ENCODE peak calls at places on chromosomes 16 and 17, in four cellular contexts. One of them, this sample, is unnamed.

GRCh38 chr17:56985371-56986162 is 7.6 kb downstream of the SCPEP1 start:
- DNase-seq in PC-3: no peak
- DNase-seq in neural progenitor cell: no peak
- DNase-seq in GM23338: no peak
- DNase-seq in this sample: no peak

GRCh38 chr17:62801553-62801952 is 6.6 kb downstream of the MARCHF10 start:
- DNase-seq in neural progenitor cell: no peak
- DNase-seq in GM23338: no peak
- DNase-seq in PC-3: no peak
- DNase-seq in this sample: no peak

GRCh38 chr17:75856062-75856681 is 1.0 kb upstream of the WBP2 start:
- DNase-seq in PC-3: peak
- DNase-seq in GM23338: no peak
- DNase-seq in neural progenitor cell: no peak
- DNase-seq in this sample: peak

GRCh38 chr17:72580321-72581127 is 459.7 kb downstream of the SOX9 start:
- DNase-seq in neural progenitor cell: no peak
- DNase-seq in GM23338: no peak
- DNase-seq in PC-3: peak
- DNase-seq in this sample: no peak

GRCh38 chr16:5024632-5025031 is 9.1 kb downstream of the NAGPA start:
- DNase-seq in PC-3: peak
- DNase-seq in GM23338: peak
- DNase-seq in neural progenitor cell: peak
- DNase-seq in this sample: peak

GRCh38 chr16:48206594-48207242 is 37.4 kb upstream of the LONP2 start:
- DNase-seq in neural progenitor cell: no peak
- DNase-seq in PC-3: peak
- DNase-seq in GM23338: no peak
- DNase-seq in this sample: no peak

GRCh38 chr16:77680496-77680895 is 41.8 kb upstream of the NUDT7 start:
- DNase-seq in PC-3: no peak
- DNase-seq in GM23338: no peak
- DNase-seq in neural progenitor cell: no peak
- DNase-seq in this sample: no peak

GRCh38 chr16:67942200-67942509 is 1.8 kb downstream of the LCAT start:
- DNase-seq in GM23338: peak
- DNase-seq in neural progenitor cell: peak
- DNase-seq in PC-3: peak
- DNase-seq in this sample: peak

GRCh38 chr17:31002047-31002446 is 31.2 kb downstream of the RNF135 start:
- DNase-seq in neural progenitor cell: no peak
- DNase-seq in PC-3: no peak
- DNase-seq in GM23338: no peak
- DNase-seq in this sample: no peak

GRCh38 chr16:351804-352520 is 561 bp downstream of the AXIN1 start:
- DNase-seq in neural progenitor cell: peak
- DNase-seq in PC-3: no peak
- DNase-seq in GM23338: peak
- DNase-seq in this sample: no peak

GRCh38 chr17:79761894-79762570 is 15.9 kb upstream of the CBX2 start:
- DNase-seq in PC-3: no peak
- DNase-seq in neural progenitor cell: no peak
- DNase-seq in GM23338: no peak
- DNase-seq in this sample: no peak

GRCh38 chr16:50298591-50299507 is 32.5 kb downstream of the ADCY7 start:
- DNase-seq in GM23338: no peak
- DNase-seq in PC-3: no peak
- DNase-seq in neural progenitor cell: no peak
- DNase-seq in this sample: no peak

GRCh38 chr16:67212766-67213165 is 13.8 kb downstream of the ELMO3 start:
- DNase-seq in GM23338: no peak
- DNase-seq in PC-3: peak
- DNase-seq in neural progenitor cell: no peak
- DNase-seq in this sample: no peak

GRCh38 chr17:29615048-29615385 is 7.7 kb downstream of the CORO6 start:
- DNase-seq in PC-3: no peak
- DNase-seq in neural progenitor cell: peak
- DNase-seq in GM23338: peak
- DNase-seq in this sample: no peak

GRCh38 chr17:68621065-68621464 is 19.9 kb upstream of the FAM20A start:
- DNase-seq in GM23338: no peak
- DNase-seq in neural progenitor cell: no peak
- DNase-seq in PC-3: peak
- DNase-seq in this sample: no peak

GRCh38 chr17:34068506-34069035 is 186.5 kb upstream of the CCL2 start:
- DNase-seq in neural progenitor cell: no peak
- DNase-seq in GM23338: no peak
- DNase-seq in PC-3: no peak
- DNase-seq in this sample: no peak

GRCh38 chr17:2924211-2924610 is 128.0 kb downstream of the RAP1GAP2 start:
- DNase-seq in neural progenitor cell: peak
- DNase-seq in GM23338: peak
- DNase-seq in PC-3: no peak
- DNase-seq in this sample: no peak

GRCh38 chr17:10875411-10875810 is 37.5 kb upstream of the PIRT start:
- DNase-seq in neural progenitor cell: peak
- DNase-seq in PC-3: peak
- DNase-seq in GM23338: peak
- DNase-seq in this sample: peak

GRCh38 chr16:27430923-27431484 is 29.0 kb downstream of the IL21R start:
- DNase-seq in neural progenitor cell: no peak
- DNase-seq in GM23338: no peak
- DNase-seq in PC-3: no peak
- DNase-seq in this sample: peak

GRCh38 chr17:78241277-78242023 is 10.0 kb downstream of the TMEM235 start:
- DNase-seq in PC-3: peak
- DNase-seq in GM23338: peak
- DNase-seq in neural progenitor cell: no peak
- DNase-seq in this sample: peak

GRCh38 chr17:82458885-82459424 is 414 bp downstream of the NARF start:
- DNase-seq in neural progenitor cell: peak
- DNase-seq in PC-3: peak
- DNase-seq in GM23338: peak
- DNase-seq in this sample: peak

GRCh38 chr16:62135903-62136302 is 99.7 kb upstream of the CDH8 start:
- DNase-seq in PC-3: no peak
- DNase-seq in neural progenitor cell: no peak
- DNase-seq in GM23338: no peak
- DNase-seq in this sample: no peak

GRCh38 chr17:12600349-12600748 is 65.3 kb upstream of the MYOCD start:
- DNase-seq in GM23338: no peak
- DNase-seq in neural progenitor cell: no peak
- DNase-seq in PC-3: no peak
- DNase-seq in this sample: no peak

GRCh38 chr17:37884516-37884915 is 39.7 kb upstream of the TBC1D3K start:
- DNase-seq in PC-3: no peak
- DNase-seq in GM23338: peak
- DNase-seq in neural progenitor cell: no peak
- DNase-seq in this sample: no peak

GRCh38 chr17:77526728-77527355 is 386.1 kb downstream of the SEC14L1 start:
- DNase-seq in GM23338: no peak
- DNase-seq in PC-3: no peak
- DNase-seq in neural progenitor cell: no peak
- DNase-seq in this sample: no peak

GRCh38 chr17:8366231-8366630 is 10.3 kb downstream of the KRABD2 start:
- DNase-seq in PC-3: peak
- DNase-seq in neural progenitor cell: no peak
- DNase-seq in GM23338: no peak
- DNase-seq in this sample: no peak

GRCh38 chr16:282944-283744 is at the start of gene PDIA2:
- DNase-seq in PC-3: no peak
- DNase-seq in GM23338: no peak
- DNase-seq in neural progenitor cell: no peak
- DNase-seq in this sample: no peak

GRCh38 chr16:2784536-2785100 is 2.7 kb downstream of the PRSS33 start:
- DNase-seq in neural progenitor cell: no peak
- DNase-seq in GM23338: no peak
- DNase-seq in PC-3: no peak
- DNase-seq in this sample: no peak

GRCh38 chr17:73348824-73349095 is 37.0 kb upstream of the CDC42EP4 start:
- DNase-seq in PC-3: no peak
- DNase-seq in GM23338: no peak
- DNase-seq in neural progenitor cell: no peak
- DNase-seq in this sample: no peak

GRCh38 chr17:74325743-74326379 is at the start of gene KIF19:
- DNase-seq in PC-3: no peak
- DNase-seq in neural progenitor cell: peak
- DNase-seq in GM23338: peak
- DNase-seq in this sample: no peak

GRCh38 chr16:75593825-75594820 is 27.9 kb downstream of the GABARAPL2 start:
- DNase-seq in GM23338: peak
- DNase-seq in neural progenitor cell: no peak
- DNase-seq in PC-3: peak
- DNase-seq in this sample: peak

GRCh38 chr16:50741225-50741807 is 570 bp upstream of the CYLD start:
- DNase-seq in PC-3: no peak
- DNase-seq in GM23338: peak
- DNase-seq in neural progenitor cell: peak
- DNase-seq in this sample: no peak

GRCh38 chr17:59842901-59843652 is 49.7 kb downstream of the TUBD1 start:
- DNase-seq in GM23338: peak
- DNase-seq in PC-3: peak
- DNase-seq in neural progenitor cell: no peak
- DNase-seq in this sample: no peak

GRCh38 chr17:29836643-29837042 is 93.4 kb downstream of the SSH2 start:
- DNase-seq in neural progenitor cell: no peak
- DNase-seq in GM23338: no peak
- DNase-seq in PC-3: no peak
- DNase-seq in this sample: no peak

GRCh38 chr16:1290860-1291575 is 18.4 kb upstream of the UBE2I start:
- DNase-seq in neural progenitor cell: no peak
- DNase-seq in PC-3: no peak
- DNase-seq in GM23338: no peak
- DNase-seq in this sample: no peak

GRCh38 chr17:64355536-64356303 is 34.9 kb downstream of the PECAM1 start:
- DNase-seq in GM23338: no peak
- DNase-seq in PC-3: peak
- DNase-seq in neural progenitor cell: no peak
- DNase-seq in this sample: no peak

GRCh38 chr17:78722101-78722761 is 59.8 kb downstream of the CYTH1 start:
- DNase-seq in PC-3: no peak
- DNase-seq in GM23338: peak
- DNase-seq in neural progenitor cell: peak
- DNase-seq in this sample: peak

GRCh38 chr17:15966183-15966878 is 21.4 kb downstream of the ADORA2B start:
- DNase-seq in PC-3: peak
- DNase-seq in neural progenitor cell: peak
- DNase-seq in GM23338: peak
- DNase-seq in this sample: no peak
- H2AFZ ChIP-seq in PC-3: no peak
- H2AFZ ChIP-seq in neural progenitor cell: peak
- H2AFZ ChIP-seq in GM23338: no peak
- H2AFZ ChIP-seq in this sample: peak

GRCh38 chr17:54900457-54901229 is at the start of gene TOM1L1:
- DNase-seq in GM23338: peak
- DNase-seq in PC-3: peak
- DNase-seq in neural progenitor cell: peak
- DNase-seq in this sample: no peak
- TF ChIP-seq CTCF in GM23338: peak
- TF ChIP-seq CTCF in PC-3: peak
- TF ChIP-seq CTCF in neural progenitor cell: peak
- TF ChIP-seq CTCF in this sample: no peak

DNA sequence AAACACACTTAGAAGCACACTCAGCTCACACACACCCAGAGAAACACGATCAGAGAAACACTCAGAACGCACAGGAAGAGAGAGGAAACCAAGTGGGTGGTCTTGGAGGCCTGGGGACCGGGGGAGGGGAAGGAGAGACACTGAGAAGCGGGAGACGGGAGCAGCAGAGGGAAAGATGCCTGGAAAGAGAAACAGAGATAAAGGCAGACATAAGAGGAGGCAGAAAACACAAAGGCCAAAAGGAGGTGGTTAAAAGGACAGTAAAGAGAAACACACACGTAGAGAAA is 1.3 kb downstream of the TMEM98 start:
- DNase-seq in PC-3: no peak
- DNase-seq in neural progenitor cell: peak
- DNase-seq in GM23338: peak
- DNase-seq in this sample: no peak
- H2AFZ ChIP-seq in PC-3: no peak
- H2AFZ ChIP-seq in neural progenitor cell: peak
- H2AFZ ChIP-seq in GM23338: no peak
- H2AFZ ChIP-seq in this sample: no peak

GRCh38 chr17:55561316-55561972 is 50.2 kb upstream of the SMIM36 start:
- DNase-seq in neural progenitor cell: no peak
- DNase-seq in PC-3: no peak
- DNase-seq in GM23338: no peak
- DNase-seq in this sample: no peak

GRCh38 chr17:55561973-55562495 is 50.8 kb upstream of the SMIM36 start:
- DNase-seq in PC-3: no peak
- DNase-seq in GM23338: no peak
- DNase-seq in neural progenitor cell: no peak
- DNase-seq in this sample: no peak

GRCh38 chr17:55567240-55568216 is 56.3 kb upstream of the SMIM36 start:
- DNase-seq in PC-3: no peak
- DNase-seq in neural progenitor cell: no peak
- DNase-seq in GM23338: no peak
- DNase-seq in this sample: no peak

GRCh38 chr17:55563363-55563762 is 52.1 kb upstream of the SMIM36 start:
- DNase-seq in GM23338: no peak
- DNase-seq in PC-3: no peak
- DNase-seq in neural progenitor cell: no peak
- DNase-seq in this sample: no peak

DNA sequence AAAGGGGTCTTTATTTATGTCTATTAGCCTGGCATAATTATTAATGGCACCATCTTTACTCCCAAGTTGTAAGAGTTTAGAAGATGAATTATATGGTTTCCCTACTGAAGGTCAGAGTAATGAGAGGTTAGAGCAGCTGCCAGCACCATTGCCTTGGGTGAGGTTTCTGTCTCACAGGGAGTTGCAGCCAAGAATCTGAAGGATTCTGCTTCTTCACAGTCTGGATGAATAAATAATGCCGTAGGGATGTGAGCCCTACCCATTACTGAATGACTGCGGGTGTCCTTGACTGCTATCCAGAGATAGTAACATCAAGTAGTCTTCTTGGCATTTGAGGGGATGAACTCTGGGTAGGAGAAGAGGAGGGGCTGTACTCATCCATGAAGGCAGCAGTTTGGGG is 52.8 kb upstream of the SMIM36 start:
- DNase-seq in GM23338: no peak
- DNase-seq in neural progenitor cell: no peak
- DNase-seq in PC-3: no peak
- DNase-seq in this sample: no peak
- TF ChIP-seq CTCF in GM23338: no peak
- TF ChIP-seq CTCF in neural progenitor cell: no peak
- TF ChIP-seq CTCF in PC-3: no peak
- TF ChIP-seq CTCF in this sample: no peak